ENCODE peak calls at places on chromosome 1, in five cellular contexts. J is CD8-positive, alpha-beta T cell; A is endothelial cell; Q is HEK293T; I is ureter. C is an unnamed sample.
A peak's percentile ranks its signal among the peaks of the same experiment; 100 is the strongest.

GRCh38 chr1:207873055-207873890 is 37.7 kb downstream of the CD34 start:
- DNase-seq in J (peak; percentile 32), A (no peak), Q (no peak), I (no peak), C (no peak)

GRCh38 chr1:69567847-69568434 is at the start of gene LRRC7:
- DNase-seq in J (no peak), A (peak; percentile 43), Q (peak; percentile 44), I (no peak), C (no peak)

GRCh38 chr1:229220163-229220846 is 50.6 kb upstream of the RAB4A start:
- DNase-seq in J (no peak), A (no peak), Q (no peak), I (no peak), C (no peak)

GRCh38 chr1:40036574-40036973 is 4.0 kb upstream of the CAP1 start:
- DNase-seq in J (no peak), A (no peak), Q (no peak), I (peak; percentile 72), C (no peak)

GRCh38 chr1:219265026-219265515 is 91.4 kb downstream of the LYPLAL1 start:
- DNase-seq in J (no peak), A (no peak), Q (no peak), I (no peak), C (no peak)

GRCh38 chr1:154992721-154993571 is 440 bp upstream of the LENEP start:
- DNase-seq in J (no peak), A (no peak), Q (no peak), I (no peak), C (no peak)

GRCh38 chr1:207049974-207050391 is 1.0 kb downstream of the YOD1 start:
- DNase-seq in J (peak; percentile 60), A (no peak), Q (peak; percentile 28), I (no peak), C (no peak)

GRCh38 chr1:162391790-162392563 is 10.4 kb downstream of the C1orf226 start:
- DNase-seq in J (no peak), A (no peak), Q (peak; percentile 63), I (peak; percentile 41), C (no peak)

GRCh38 chr1:225458222-225458631 is 30.4 kb upstream of the LBR start:
- DNase-seq in J (no peak), A (no peak), Q (no peak), I (no peak), C (no peak)

GRCh38 chr1:225700164-225700740 is 47.3 kb upstream of the ENAH start:
- DNase-seq in J (no peak), A (no peak), Q (no peak), I (no peak), C (peak; percentile 97)

GRCh38 chr1:5639323-5639722 is 352.9 kb downstream of the NPHP4 start:
- DNase-seq in J (no peak), A (no peak), Q (no peak), I (no peak), C (no peak)

GRCh38 chr1:187513190-187513589 is 684.4 kb downstream of the PLA2G4A start:
- DNase-seq in J (no peak), A (no peak), Q (no peak), I (no peak), C (no peak)

GRCh38 chr1:109815809-109816791 is 52.4 kb upstream of the EPS8L3 start:
- DNase-seq in J (no peak), A (no peak), Q (no peak), I (no peak), C (no peak)

GRCh38 chr1:63321788-63322247 is 549 bp upstream of the FOXD3 start:
- DNase-seq in J (no peak), A (no peak), Q (no peak), I (no peak), C (no peak)

GRCh38 chr1:47738560-47739182 is 258.5 kb downstream of the TRABD2B start:
- DNase-seq in J (no peak), A (peak; percentile 79), Q (peak; percentile 76), I (peak; percentile 61), C (peak; percentile 53)

GRCh38 chr1:31556481-31557006 is 19.8 kb upstream of the TINAGL1 start:
- DNase-seq in J (no peak), A (no peak), Q (no peak), I (no peak), C (no peak)

GRCh38 chr1:164748253-164748899 is 189.4 kb downstream of the PBX1 start:
- DNase-seq in J (no peak), A (no peak), Q (no peak), I (no peak), C (no peak)

GRCh38 chr1:1876335-1876935 is 14.5 kb downstream of the GNB1 start:
- DNase-seq in J (no peak), A (no peak), Q (no peak), I (no peak), C (no peak)

GRCh38 chr1:59976194-59977074 is 49.9 kb upstream of the CYP2J2 start:
- DNase-seq in J (peak; percentile 46), A (peak; percentile 78), Q (peak; percentile 87), I (peak; percentile 77), C (peak; percentile 64)

GRCh38 chr1:201450721-201451291 is 18.2 kb downstream of the PHLDA3 start:
- DNase-seq in J (no peak), A (peak; percentile 69), Q (peak; percentile 55), I (no peak), C (no peak)

GRCh38 chr1:5562331-5562730 is 429.9 kb downstream of the NPHP4 start:
- DNase-seq in J (no peak), A (no peak), Q (no peak), I (no peak), C (no peak)

GRCh38 chr1:33515112-33515511 is 42.7 kb downstream of the ZSCAN20 start:
- DNase-seq in J (no peak), A (no peak), Q (no peak), I (no peak), C (no peak)

GRCh38 chr1:229924639-229925038 is 142.4 kb upstream of the GALNT2 start:
- DNase-seq in J (no peak), A (no peak), Q (no peak), I (no peak), C (no peak)

GRCh38 chr1:222334026-222334680 is 213.8 kb downstream of the HHIPL2 start:
- DNase-seq in J (no peak), A (no peak), Q (no peak), I (no peak), C (no peak)

GRCh38 chr1:10429868-10430215 is 391 bp upstream of the CENPS start:
- DNase-seq in J (no peak), A (no peak), Q (no peak), I (no peak), C (no peak)